ENCODE peak calls at places on chromosome 2, in ten cellular contexts. One of them, this sample, is unnamed.

GRCh38 chr2:172451923-172452322 is 24.5 kb downstream of the ITGA6 start:
- DNase-seq in T follicular helper cell: no peak
- DNase-seq in upper lobe of left lung: no peak
- DNase-seq in RPMI7951: no peak
- DNase-seq in stimulated activated CD4-positive, alpha-beta T cell treated with anti-CD3 and anti-CD28 coated beads, Interleukin-15, amount 100 ng/mL, for 1 hour: no peak
- DNase-seq in cardiac fibroblast: no peak
- DNase-seq in GM23338: no peak
- DNase-seq in ACHN: no peak
- DNase-seq in activated T-helper 2 cell treated with anti-CD3 and anti-CD28 coated beads, Interferon-gamma antibody, Interleukin-2, Interleukin-4, amounts not matched to agents 10 μg/mL and 5 μg/mL and 100 μg/mL, durations not matched to agents 14 hours and 24 hours and 36 hours: no peak
- DNase-seq in activated CD4-positive, alpha-beta T cell treated with anti-CD3 and anti-CD28 coated beads, Interleukin-2, amount 50 U/mL, for 24 hours: no peak
- DNase-seq in this sample: no peak

GRCh38 chr2:189210250-189211075 is 30.9 kb upstream of the COL5A2 start:
- DNase-seq in activated CD4-positive, alpha-beta T cell treated with anti-CD3 and anti-CD28 coated beads, Interleukin-2, amount 50 U/mL, for 24 hours: no peak
- DNase-seq in stimulated activated CD4-positive, alpha-beta T cell treated with anti-CD3 and anti-CD28 coated beads, Interleukin-15, amount 100 ng/mL, for 1 hour: no peak
- DNase-seq in ACHN: peak; percentile 81
- DNase-seq in GM23338: no peak
- DNase-seq in RPMI7951: peak; percentile 95
- DNase-seq in cardiac fibroblast: peak; percentile 95
- DNase-seq in activated T-helper 2 cell treated with anti-CD3 and anti-CD28 coated beads, Interferon-gamma antibody, Interleukin-2, Interleukin-4, amounts not matched to agents 10 μg/mL and 5 μg/mL and 100 μg/mL, durations not matched to agents 14 hours and 24 hours and 36 hours: no peak
- DNase-seq in upper lobe of left lung: no peak
- DNase-seq in T follicular helper cell: no peak
- DNase-seq in this sample: no peak

GRCh38 chr2:27735263-27735904 is 36.1 kb upstream of the MRPL33 start:
- DNase-seq in ACHN: peak; percentile 86
- DNase-seq in cardiac fibroblast: peak; percentile 93
- DNase-seq in activated CD4-positive, alpha-beta T cell treated with anti-CD3 and anti-CD28 coated beads, Interleukin-2, amount 50 U/mL, for 24 hours: peak; percentile 40
- DNase-seq in GM23338: peak; percentile 90
- DNase-seq in activated T-helper 2 cell treated with anti-CD3 and anti-CD28 coated beads, Interferon-gamma antibody, Interleukin-2, Interleukin-4, amounts not matched to agents 10 μg/mL and 5 μg/mL and 100 μg/mL, durations not matched to agents 14 hours and 24 hours and 36 hours: no peak
- DNase-seq in upper lobe of left lung: peak; percentile 95
- DNase-seq in T follicular helper cell: peak; percentile 13
- DNase-seq in stimulated activated CD4-positive, alpha-beta T cell treated with anti-CD3 and anti-CD28 coated beads, Interleukin-15, amount 100 ng/mL, for 1 hour: no peak
- DNase-seq in RPMI7951: peak; percentile 76
- DNase-seq in this sample: no peak

GRCh38 chr2:39486071-39486470 is 49.0 kb upstream of the MAP4K3 start:
- DNase-seq in GM23338: no peak
- DNase-seq in stimulated activated CD4-positive, alpha-beta T cell treated with anti-CD3 and anti-CD28 coated beads, Interleukin-15, amount 100 ng/mL, for 1 hour: no peak
- DNase-seq in ACHN: no peak
- DNase-seq in cardiac fibroblast: no peak
- DNase-seq in T follicular helper cell: no peak
- DNase-seq in upper lobe of left lung: no peak
- DNase-seq in activated CD4-positive, alpha-beta T cell treated with anti-CD3 and anti-CD28 coated beads, Interleukin-2, amount 50 U/mL, for 24 hours: no peak
- DNase-seq in activated T-helper 2 cell treated with anti-CD3 and anti-CD28 coated beads, Interferon-gamma antibody, Interleukin-2, Interleukin-4, amounts not matched to agents 10 μg/mL and 5 μg/mL and 100 μg/mL, durations not matched to agents 14 hours and 24 hours and 36 hours: no peak
- DNase-seq in RPMI7951: peak; percentile 53
- DNase-seq in this sample: no peak

GRCh38 chr2:95056461-95057459 is 31.3 kb downstream of the MAL start:
- DNase-seq in RPMI7951: peak; percentile 70
- DNase-seq in activated CD4-positive, alpha-beta T cell treated with anti-CD3 and anti-CD28 coated beads, Interleukin-2, amount 50 U/mL, for 24 hours: no peak
- DNase-seq in ACHN: peak; percentile 67
- DNase-seq in upper lobe of left lung: peak; percentile 59
- DNase-seq in cardiac fibroblast: no peak
- DNase-seq in T follicular helper cell: no peak
- DNase-seq in activated T-helper 2 cell treated with anti-CD3 and anti-CD28 coated beads, Interferon-gamma antibody, Interleukin-2, Interleukin-4, amounts not matched to agents 10 μg/mL and 5 μg/mL and 100 μg/mL, durations not matched to agents 14 hours and 24 hours and 36 hours: no peak
- DNase-seq in stimulated activated CD4-positive, alpha-beta T cell treated with anti-CD3 and anti-CD28 coated beads, Interleukin-15, amount 100 ng/mL, for 1 hour: no peak
- DNase-seq in GM23338: no peak
- DNase-seq in this sample: no peak

GRCh38 chr2:236919209-236919608 is 166.5 kb upstream of the COPS8 start:
- DNase-seq in ACHN: no peak
- DNase-seq in activated CD4-positive, alpha-beta T cell treated with anti-CD3 and anti-CD28 coated beads, Interleukin-2, amount 50 U/mL, for 24 hours: no peak
- DNase-seq in RPMI7951: no peak
- DNase-seq in activated T-helper 2 cell treated with anti-CD3 and anti-CD28 coated beads, Interferon-gamma antibody, Interleukin-2, Interleukin-4, amounts not matched to agents 10 μg/mL and 5 μg/mL and 100 μg/mL, durations not matched to agents 14 hours and 24 hours and 36 hours: no peak
- DNase-seq in T follicular helper cell: no peak
- DNase-seq in GM23338: no peak
- DNase-seq in stimulated activated CD4-positive, alpha-beta T cell treated with anti-CD3 and anti-CD28 coated beads, Interleukin-15, amount 100 ng/mL, for 1 hour: no peak
- DNase-seq in cardiac fibroblast: peak; percentile 65
- DNase-seq in upper lobe of left lung: no peak
- DNase-seq in this sample: no peak

GRCh38 chr2:216066255-216066654 is 15.4 kb downstream of the PECR start:
- DNase-seq in upper lobe of left lung: no peak
- DNase-seq in activated CD4-positive, alpha-beta T cell treated with anti-CD3 and anti-CD28 coated beads, Interleukin-2, amount 50 U/mL, for 24 hours: no peak
- DNase-seq in T follicular helper cell: no peak
- DNase-seq in activated T-helper 2 cell treated with anti-CD3 and anti-CD28 coated beads, Interferon-gamma antibody, Interleukin-2, Interleukin-4, amounts not matched to agents 10 μg/mL and 5 μg/mL and 100 μg/mL, durations not matched to agents 14 hours and 24 hours and 36 hours: no peak
- DNase-seq in stimulated activated CD4-positive, alpha-beta T cell treated with anti-CD3 and anti-CD28 coated beads, Interleukin-15, amount 100 ng/mL, for 1 hour: no peak
- DNase-seq in ACHN: peak; percentile 46
- DNase-seq in GM23338: no peak
- DNase-seq in RPMI7951: peak; percentile 29
- DNase-seq in cardiac fibroblast: peak; percentile 63
- DNase-seq in this sample: no peak

GRCh38 chr2:48471048-48471474 is 58.9 kb upstream of the STON1 start:
- DNase-seq in activated CD4-positive, alpha-beta T cell treated with anti-CD3 and anti-CD28 coated beads, Interleukin-2, amount 50 U/mL, for 24 hours: no peak
- DNase-seq in ACHN: peak; percentile 90
- DNase-seq in T follicular helper cell: no peak
- DNase-seq in RPMI7951: peak; percentile 74
- DNase-seq in cardiac fibroblast: peak; percentile 86
- DNase-seq in stimulated activated CD4-positive, alpha-beta T cell treated with anti-CD3 and anti-CD28 coated beads, Interleukin-15, amount 100 ng/mL, for 1 hour: no peak
- DNase-seq in upper lobe of left lung: no peak
- DNase-seq in activated T-helper 2 cell treated with anti-CD3 and anti-CD28 coated beads, Interferon-gamma antibody, Interleukin-2, Interleukin-4, amounts not matched to agents 10 μg/mL and 5 μg/mL and 100 μg/mL, durations not matched to agents 14 hours and 24 hours and 36 hours: no peak
- DNase-seq in GM23338: peak; percentile 87
- DNase-seq in this sample: no peak

GRCh38 chr2:16223481-16224177 is 283.3 kb downstream of the MYCN start:
- DNase-seq in activated CD4-positive, alpha-beta T cell treated with anti-CD3 and anti-CD28 coated beads, Interleukin-2, amount 50 U/mL, for 24 hours: no peak
- DNase-seq in stimulated activated CD4-positive, alpha-beta T cell treated with anti-CD3 and anti-CD28 coated beads, Interleukin-15, amount 100 ng/mL, for 1 hour: no peak
- DNase-seq in upper lobe of left lung: no peak
- DNase-seq in activated T-helper 2 cell treated with anti-CD3 and anti-CD28 coated beads, Interferon-gamma antibody, Interleukin-2, Interleukin-4, amounts not matched to agents 10 μg/mL and 5 μg/mL and 100 μg/mL, durations not matched to agents 14 hours and 24 hours and 36 hours: no peak
- DNase-seq in ACHN: no peak
- DNase-seq in cardiac fibroblast: no peak
- DNase-seq in GM23338: no peak
- DNase-seq in T follicular helper cell: no peak
- DNase-seq in RPMI7951: no peak
- DNase-seq in this sample: no peak

GRCh38 chr2:119365436-119365835 is 1.2 kb downstream of the C2orf76 start:
- DNase-seq in RPMI7951: no peak
- DNase-seq in ACHN: no peak
- DNase-seq in cardiac fibroblast: no peak
- DNase-seq in activated CD4-positive, alpha-beta T cell treated with anti-CD3 and anti-CD28 coated beads, Interleukin-2, amount 50 U/mL, for 24 hours: no peak
- DNase-seq in upper lobe of left lung: no peak
- DNase-seq in activated T-helper 2 cell treated with anti-CD3 and anti-CD28 coated beads, Interferon-gamma antibody, Interleukin-2, Interleukin-4, amounts not matched to agents 10 μg/mL and 5 μg/mL and 100 μg/mL, durations not matched to agents 14 hours and 24 hours and 36 hours: no peak
- DNase-seq in T follicular helper cell: no peak
- DNase-seq in stimulated activated CD4-positive, alpha-beta T cell treated with anti-CD3 and anti-CD28 coated beads, Interleukin-15, amount 100 ng/mL, for 1 hour: no peak
- DNase-seq in GM23338: no peak
- DNase-seq in this sample: no peak

GRCh38 chr2:177543007-177543760 is 150.6 kb downstream of the AGPS start:
- DNase-seq in upper lobe of left lung: no peak
- DNase-seq in GM23338: no peak
- DNase-seq in cardiac fibroblast: peak; percentile 87
- DNase-seq in stimulated activated CD4-positive, alpha-beta T cell treated with anti-CD3 and anti-CD28 coated beads, Interleukin-15, amount 100 ng/mL, for 1 hour: no peak
- DNase-seq in RPMI7951: peak; percentile 76
- DNase-seq in ACHN: peak; percentile 82
- DNase-seq in activated T-helper 2 cell treated with anti-CD3 and anti-CD28 coated beads, Interferon-gamma antibody, Interleukin-2, Interleukin-4, amounts not matched to agents 10 μg/mL and 5 μg/mL and 100 μg/mL, durations not matched to agents 14 hours and 24 hours and 36 hours: no peak
- DNase-seq in T follicular helper cell: no peak
- DNase-seq in activated CD4-positive, alpha-beta T cell treated with anti-CD3 and anti-CD28 coated beads, Interleukin-2, amount 50 U/mL, for 24 hours: no peak
- DNase-seq in this sample: no peak

GRCh38 chr2:8193146-8193545 is 488.7 kb upstream of the ID2 start:
- DNase-seq in GM23338: no peak
- DNase-seq in activated CD4-positive, alpha-beta T cell treated with anti-CD3 and anti-CD28 coated beads, Interleukin-2, amount 50 U/mL, for 24 hours: no peak
- DNase-seq in cardiac fibroblast: no peak
- DNase-seq in T follicular helper cell: no peak
- DNase-seq in upper lobe of left lung: no peak
- DNase-seq in stimulated activated CD4-positive, alpha-beta T cell treated with anti-CD3 and anti-CD28 coated beads, Interleukin-15, amount 100 ng/mL, for 1 hour: no peak
- DNase-seq in activated T-helper 2 cell treated with anti-CD3 and anti-CD28 coated beads, Interferon-gamma antibody, Interleukin-2, Interleukin-4, amounts not matched to agents 10 μg/mL and 5 μg/mL and 100 μg/mL, durations not matched to agents 14 hours and 24 hours and 36 hours: no peak
- DNase-seq in RPMI7951: no peak
- DNase-seq in ACHN: no peak
- DNase-seq in this sample: no peak

GRCh38 chr2:215507126-215507525 is 71.3 kb upstream of the FN1 start:
- DNase-seq in activated T-helper 2 cell treated with anti-CD3 and anti-CD28 coated beads, Interferon-gamma antibody, Interleukin-2, Interleukin-4, amounts not matched to agents 10 μg/mL and 5 μg/mL and 100 μg/mL, durations not matched to agents 14 hours and 24 hours and 36 hours: no peak
- DNase-seq in RPMI7951: no peak
- DNase-seq in activated CD4-positive, alpha-beta T cell treated with anti-CD3 and anti-CD28 coated beads, Interleukin-2, amount 50 U/mL, for 24 hours: no peak
- DNase-seq in cardiac fibroblast: no peak
- DNase-seq in ACHN: no peak
- DNase-seq in upper lobe of left lung: no peak
- DNase-seq in stimulated activated CD4-positive, alpha-beta T cell treated with anti-CD3 and anti-CD28 coated beads, Interleukin-15, amount 100 ng/mL, for 1 hour: no peak
- DNase-seq in GM23338: no peak
- DNase-seq in T follicular helper cell: no peak
- DNase-seq in this sample: no peak